ENCODE peak calls at places on chromosome 5, in seven cellular contexts. P, O, F, K, S, D and Q are unnamed samples.
A peak's percentile ranks its signal among the peaks of the same experiment; 100 is the strongest.

GRCh38 chr5:99000221-99000620 is 71.4 kb upstream of the CHD1 start:
- DNase-seq in P (no peak), O (no peak), F (no peak), K (no peak), S (no peak), D (no peak), Q (no peak)

GRCh38 chr5:123455095-123455494 is 31.9 kb upstream of the CEP120 start:
- DNase-seq in P (no peak), O (no peak), F (no peak), K (no peak), S (no peak), D (no peak), Q (no peak)

GRCh38 chr5:132498152-132498551 is 7.6 kb upstream of the IRF1 start:
- DNase-seq in P (no peak), O (peak; percentile 24), F (peak; percentile 75), K (no peak), S (peak; percentile 48), D (peak; percentile 59), Q (peak; percentile 61)

GRCh38 chr5:67119010-67119409 is 77.6 kb downstream of the CD180 start:
- DNase-seq in P (no peak), O (no peak), F (no peak), K (no peak), S (no peak), D (no peak), Q (no peak)

GRCh38 chr5:60178101-60178500 is 284.6 kb upstream of the PDE4D start:
- DNase-seq in P (no peak), O (no peak), F (no peak), K (no peak), S (no peak), D (no peak), Q (no peak)

GRCh38 chr5:35938518-35939227 is at the start of gene CAPSL:
- DNase-seq in P (no peak), O (no peak), F (peak; percentile 70), K (no peak), S (no peak), D (peak; percentile 42), Q (peak; percentile 45)

GRCh38 chr5:103587185-103587748 is 24.7 kb upstream of the NUDT12 start:
- DNase-seq in P (no peak), O (no peak), F (peak; percentile 17), K (no peak), S (no peak), D (peak; percentile 20), Q (no peak)

GRCh38 chr5:132365213-132365612 is 4.3 kb upstream of the SLC22A5 start:
- DNase-seq in P (no peak), O (no peak), F (peak; percentile 74), K (no peak), S (peak; percentile 95), D (peak; percentile 95), Q (no peak)

GRCh38 chr5:133744030-133744645 is 131.8 kb upstream of the FSTL4 start:
- DNase-seq in P (no peak), O (no peak), F (no peak), K (no peak), S (no peak), D (no peak), Q (no peak)

GRCh38 chr5:61625682-61626620 is 293.9 kb downstream of the ZSWIM6 start:
- DNase-seq in P (peak; percentile 1), O (peak; percentile 83), F (peak; percentile 11), K (peak; percentile 89), S (no peak), D (peak; percentile 66), Q (peak; percentile 81)

GRCh38 chr5:9207820-9208418 is 338.0 kb downstream of the SEMA5A start:
- DNase-seq in P (no peak), O (no peak), F (peak; percentile 69), K (no peak), S (peak; percentile 57), D (peak; percentile 52), Q (no peak)

GRCh38 chr5:73437126-73438047 is 11.2 kb downstream of the FOXD1 start:
- DNase-seq in P (no peak), O (no peak), F (peak; percentile 67), K (no peak), S (no peak), D (peak; percentile 79), Q (no peak)

GRCh38 chr5:14364096-14364495 is 217.5 kb upstream of the OTULINL start:
- DNase-seq in P (no peak), O (no peak), F (no peak), K (no peak), S (no peak), D (no peak), Q (no peak)

GRCh38 chr5:107771926-107772325 is 101.2 kb upstream of the EFNA5 start:
- DNase-seq in P (no peak), O (no peak), F (no peak), K (no peak), S (no peak), D (no peak), Q (no peak)

GRCh38 chr5:165525268-165525667 is 2019.8 kb downstream of the MAT2B start:
- DNase-seq in P (no peak), O (no peak), F (peak; percentile 91), K (no peak), S (peak; percentile 41), D (no peak), Q (no peak)

GRCh38 chr5:39616131-39616530 is 191.4 kb upstream of the DAB2 start:
- DNase-seq in P (no peak), O (no peak), F (no peak), K (no peak), S (no peak), D (no peak), Q (no peak)

GRCh38 chr5:170546257-170546656 is 42.4 kb downstream of the KCNIP1 start:
- DNase-seq in P (no peak), O (peak; percentile 32), F (no peak), K (no peak), S (no peak), D (no peak), Q (no peak)

GRCh38 chr5:80754900-80755299 is 100.1 kb upstream of the DHFR start:
- DNase-seq in P (no peak), O (no peak), F (peak; percentile 3), K (no peak), S (no peak), D (no peak), Q (no peak)

DNA sequence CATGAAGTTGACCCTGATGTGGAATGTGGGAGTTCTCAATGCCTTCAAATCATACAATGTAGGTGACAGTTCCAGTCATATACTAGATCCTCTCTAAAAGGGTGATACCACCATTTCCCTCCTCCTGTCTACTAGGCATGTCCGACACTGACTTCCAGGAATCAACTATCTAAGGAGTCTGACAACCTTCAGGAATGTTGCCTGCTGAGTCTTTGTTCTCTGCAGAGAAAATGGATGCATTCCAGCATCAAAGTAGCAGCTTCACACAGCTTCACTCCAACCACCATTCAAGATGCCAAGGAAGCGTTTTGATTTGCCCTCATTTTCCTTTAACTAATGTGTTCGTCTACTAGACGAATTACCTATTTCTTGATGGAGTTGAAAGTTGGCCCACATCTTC is 530.2 kb downstream of the EBF1 start:
- DNase-seq in P (no peak), O (no peak), F (no peak), K (no peak), S (no peak), D (no peak), Q (no peak)
- H3K9me3 ChIP-seq in P (no peaks in the 10 kb centered on the region), O (no peaks in the 10 kb centered on the region), F (no peaks in the 10 kb centered on the region), K (no peaks in the 10 kb centered on the region), S (no peaks in the 10 kb centered on the region), D (no peaks in the 10 kb centered on the region), Q (no peaks in the 10 kb centered on the region)

DNA sequence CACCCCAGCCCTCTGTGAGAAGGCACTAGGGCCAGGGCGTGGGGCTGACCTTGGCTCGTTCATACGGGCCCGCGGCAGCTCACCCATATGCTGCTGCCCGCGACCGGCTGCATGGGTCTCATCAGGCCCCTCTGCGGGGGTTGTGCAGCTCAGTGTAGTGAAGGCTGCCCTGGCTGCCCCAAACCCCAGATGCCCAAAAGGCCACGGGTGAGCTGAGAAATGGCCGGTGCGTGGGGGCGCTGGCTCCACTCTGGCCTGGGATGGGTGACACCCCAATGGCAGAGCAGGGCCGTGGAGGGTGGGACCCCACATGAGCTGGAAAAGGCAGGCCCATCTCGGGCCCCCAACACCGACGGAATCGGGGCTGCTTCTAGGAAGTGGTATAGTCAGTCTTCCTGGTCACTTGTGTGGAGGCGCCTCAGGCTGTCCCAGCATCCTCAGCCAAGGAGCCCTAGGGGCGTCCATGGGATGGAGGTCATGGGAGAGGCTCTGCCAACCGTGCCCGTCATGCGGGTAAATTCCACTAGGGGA is 19.4 kb upstream of the LRRC14B start:
- DNase-seq in P (no peak), O (no peak), F (no peak), K (peak; percentile 38), S (no peak), D (no peak), Q (no peak)
- H3K4me1 ChIP-seq in P (no peaks in the 10 kb centered on the region), O (peaks cover 20% of the 10 kb centered on the region), F (peaks cover 19% of the 10 kb centered on the region), K (peaks cover 14% of the 10 kb centered on the region), S (no peaks in the 10 kb centered on the region), D (no peaks in the 10 kb centered on the region), Q (no peaks in the 10 kb centered on the region)

GRCh38 chr5:111748304-111748763 is 8.7 kb downstream of the NREP start:
- DNase-seq in P (no peak), O (no peak), F (peak; percentile 91), K (no peak), S (no peak), D (no peak), Q (no peak)

GRCh38 chr5:111752426-111752965 is 4.5 kb downstream of the NREP start:
- DNase-seq in P (no peak), O (no peak), F (no peak), K (no peak), S (no peak), D (no peak), Q (no peak)

GRCh38 chr5:111747336-111747735 is 9.7 kb downstream of the NREP start:
- DNase-seq in P (no peak), O (no peak), F (peak; percentile 59), K (no peak), S (no peak), D (no peak), Q (no peak)

GRCh38 chr5:111746791-111747190 is 10.2 kb downstream of the NREP start:
- DNase-seq in P (no peak), O (no peak), F (no peak), K (no peak), S (no peak), D (no peak), Q (no peak)

DNA sequence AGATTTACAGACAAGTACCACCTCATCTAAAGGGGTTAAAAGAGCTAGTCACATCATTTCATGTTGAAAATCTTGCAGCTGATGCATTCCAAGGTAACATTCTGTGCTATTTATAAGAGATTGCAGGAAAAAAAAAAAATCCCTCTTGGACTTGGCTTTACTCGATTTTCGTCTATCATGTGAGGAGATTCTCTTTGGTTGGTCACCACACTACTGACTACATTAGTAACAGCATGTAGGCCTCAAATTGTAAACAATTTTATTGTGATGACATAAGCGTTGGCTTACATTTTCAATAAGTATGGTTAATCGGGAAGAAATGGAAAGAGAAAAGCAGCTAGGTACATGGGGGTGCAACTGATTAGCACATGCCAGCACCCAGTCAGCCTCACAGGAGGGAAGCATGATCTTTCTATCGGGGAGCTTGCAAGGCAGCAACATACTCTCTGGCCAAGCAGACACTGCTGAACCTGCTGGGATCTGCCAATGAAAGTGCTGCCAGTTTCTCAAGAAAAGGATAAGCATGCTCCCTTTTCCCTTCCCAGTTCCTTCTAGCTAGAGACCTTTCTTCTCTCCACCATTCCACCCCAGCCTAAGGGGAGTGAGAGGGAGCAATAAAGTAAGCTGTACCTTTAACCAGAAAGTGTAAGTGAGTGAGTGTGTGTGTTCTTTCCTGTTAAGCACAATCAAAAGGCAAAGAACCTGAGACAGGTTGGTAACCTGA is 7.5 kb downstream of the NREP start:
- DNase-seq in P (no peak), O (no peak), F (peak; percentile 70), K (no peak), S (no peak), D (no peak), Q (no peak)
- H3K4me3 ChIP-seq in P (no peak overlapping the region), O (no peak overlapping the region), F (no peak overlapping the region), K (no peak overlapping the region), S (no peak overlapping the region), D (no peak overlapping the region), Q (no peak overlapping the region)

GRCh38 chr5:18553269-18553668 is 919.0 kb downstream of the TAF11L14 start:
- DNase-seq in P (no peak), O (no peak), F (no peak), K (no peak), S (peak; percentile 64), D (peak; percentile 54), Q (no peak)
- H3K9me3 ChIP-seq in P (no peaks in the 10 kb centered on the region), O (peaks cover 37% of the 10 kb centered on the region), F (peaks cover 11% of the 10 kb centered on the region), K (peaks cover 13% of the 10 kb centered on the region), S (no peaks in the 10 kb centered on the region), D (no peaks in the 10 kb centered on the region), Q (peaks cover 1% of the 10 kb centered on the region)